ENCODE peak calls at places on chromosome 4, in eight cellular contexts. O is cardiac muscle cell, Y is suprapubic skin, P is PC-3, D is transverse colon, F is stomach, M is spleen, B is upper lobe of left lung. G is an unnamed sample.

GRCh38 chr4:1991087-1991486 is 17.7 kb downstream of the NELFA start:
- DNase-seq in O (no peak), Y (peak; percentile 38), P (no peak), D (no peak), F (no peak), M (peak; percentile 15), B (no peak), G (no peak)

GRCh38 chr4:113013746-113014145 is 35.7 kb upstream of the ANK2 start:
- DNase-seq in O (peak; percentile 8), Y (no peak), P (no peak), D (no peak), F (no peak), M (no peak), B (no peak), G (no peak)

GRCh38 chr4:157045507-157046127 is 30.3 kb upstream of the GLRB start:
- DNase-seq in O (peak; percentile 83), Y (no peak), P (peak; percentile 67), D (peak; percentile 9), F (no peak), M (no peak), B (no peak), G (no peak)

GRCh38 chr4:86184216-86184915 is 175.5 kb downstream of the MAPK10 start:
- DNase-seq in O (no peak), Y (no peak), P (no peak), D (no peak), F (no peak), M (no peak), B (no peak), G (no peak)

GRCh38 chr4:120691536-120691935 is 231.0 kb downstream of the PRDM5 start:
- DNase-seq in O (peak; percentile 60), Y (no peak), P (no peak), D (no peak), F (no peak), M (no peak), B (no peak), G (no peak)

GRCh38 chr4:26484032-26484515 is 6.2 kb downstream of the CCKAR start:
- DNase-seq in O (peak; percentile 30), Y (no peak), P (no peak), D (no peak), F (no peak), M (no peak), B (no peak), G (no peak)

GRCh38 chr4:130632731-130633604 is 1537.0 kb downstream of the C4orf33 start:
- DNase-seq in O (no peak), Y (no peak), P (no peak), D (no peak), F (no peak), M (no peak), B (no peak), G (no peak)

GRCh38 chr4:139219450-139220055 is 42.5 kb upstream of the ELF2 start:
- DNase-seq in O (no peak), Y (no peak), P (no peak), D (no peak), F (no peak), M (no peak), B (no peak), G (no peak)

GRCh38 chr4:30722916-30723270 is 2.7 kb downstream of the PCDH7 start:
- DNase-seq in O (no peak), Y (no peak), P (no peak), D (no peak), F (no peak), M (peak; percentile 66), B (peak; percentile 46), G (no peak)

GRCh38 chr4:55269970-55270369 is 76.1 kb upstream of the SRD5A3 start:
- DNase-seq in O (no peak), Y (no peak), P (no peak), D (no peak), F (no peak), M (peak; percentile 64), B (no peak), G (no peak)

GRCh38 chr4:18111100-18111499 is 89.5 kb upstream of the LCORL start:
- DNase-seq in O (no peak), Y (no peak), P (no peak), D (no peak), F (no peak), M (no peak), B (no peak), G (no peak)

GRCh38 chr4:75671802-75672421 is 1.3 kb downstream of the G3BP2 start:
- DNase-seq in O (peak; percentile 7), Y (no peak), P (no peak), D (no peak), F (no peak), M (no peak), B (no peak), G (no peak)

GRCh38 chr4:156718226-156718625 is 253.4 kb downstream of the PDGFC start:
- DNase-seq in O (peak; percentile 11), Y (no peak), P (no peak), D (no peak), F (no peak), M (no peak), B (no peak), G (no peak)

DNA sequence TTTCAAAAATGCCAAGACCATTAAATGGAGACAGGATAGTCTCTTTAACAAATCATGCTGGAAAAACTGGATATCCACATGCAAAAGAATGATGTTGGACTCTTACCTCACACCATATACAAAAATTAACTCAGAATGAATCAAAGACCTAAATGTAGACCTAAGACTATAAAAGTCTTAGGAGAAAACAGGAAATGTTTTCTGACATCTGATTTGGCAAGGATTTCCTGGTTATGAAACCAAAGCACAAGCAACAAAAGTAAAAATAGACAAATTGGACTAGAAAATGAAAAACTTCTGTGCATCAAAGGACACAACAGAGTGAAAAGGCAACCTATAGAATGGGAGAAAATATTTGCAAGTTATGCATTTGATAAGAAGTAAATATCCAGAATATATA is 37.6 kb downstream of the ARFIP1 start:
- DNase-seq in O (peak; percentile 47), Y (no peak), P (no peak), D (no peak), F (no peak), M (no peak), B (no peak), G (no peak)
- H3K9me3 ChIP-seq in O (no peaks in the 10 kb centered on the region), Y (no peaks in the 10 kb centered on the region), P (no peaks in the 10 kb centered on the region), D (peaks cover 7% of the 10 kb centered on the region), F (peaks cover 13% of the 10 kb centered on the region), M (peaks cover 30% of the 10 kb centered on the region), B (no peaks in the 10 kb centered on the region), G (no peaks in the 10 kb centered on the region)

DNA sequence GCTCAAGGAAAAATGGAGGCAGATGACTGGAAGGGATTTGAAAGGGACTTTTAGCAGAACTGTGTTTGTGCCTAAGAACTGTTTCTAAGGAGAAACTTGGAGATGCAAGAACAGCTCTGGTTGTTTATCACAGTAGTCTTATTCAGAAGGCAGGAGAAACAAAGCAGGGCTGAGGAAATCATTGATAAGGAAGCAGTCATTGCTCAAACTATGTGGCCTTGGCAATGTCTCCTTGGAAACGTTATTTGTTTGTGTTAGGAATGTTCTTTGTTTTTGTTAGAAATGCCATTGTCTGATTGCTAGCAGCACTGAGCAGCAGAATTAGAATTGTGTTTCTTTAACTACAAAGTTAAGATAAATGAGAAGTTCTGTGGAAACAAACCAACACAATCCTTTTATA is 1191.2 kb upstream of the IGFBP7 start:
- DNase-seq in O (peak; percentile 27), Y (no peak), P (no peak), D (no peak), F (no peak), M (no peak), B (no peak), G (no peak)
- H3K9me3 ChIP-seq in O (no peaks in the 10 kb centered on the region), Y (no peaks in the 10 kb centered on the region), P (no peaks in the 10 kb centered on the region), D (no peaks in the 10 kb centered on the region), F (peaks cover 7% of the 10 kb centered on the region), M (no peaks in the 10 kb centered on the region), B (no peaks in the 10 kb centered on the region), G (no peaks in the 10 kb centered on the region)

DNA sequence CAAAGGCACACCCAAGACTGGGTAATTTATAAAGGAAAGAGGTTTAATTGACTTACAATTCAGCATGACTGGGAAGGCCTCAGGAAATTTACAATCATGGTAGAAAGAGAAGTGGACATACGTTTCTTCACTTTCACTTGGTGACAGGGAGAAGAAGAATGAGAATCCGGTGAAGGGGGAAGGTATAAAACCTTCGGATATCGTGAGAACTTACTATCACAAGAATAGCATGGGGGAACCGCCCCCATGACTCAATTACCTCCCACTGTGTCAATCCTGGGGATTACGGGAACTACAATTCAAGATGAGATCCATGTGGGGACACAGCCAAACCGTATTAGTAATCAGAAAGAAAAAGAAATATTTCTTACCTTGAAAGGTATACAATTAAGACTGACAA is 782.9 kb upstream of the HS3ST1 start:
- DNase-seq in O (no peak), Y (no peak), P (no peak), D (no peak), F (no peak), M (no peak), B (no peak), G (no peak)
- H3K9me3 ChIP-seq in O (no peaks in the 10 kb centered on the region), Y (no peaks in the 10 kb centered on the region), P (no peaks in the 10 kb centered on the region), D (no peaks in the 10 kb centered on the region), F (no peaks in the 10 kb centered on the region), M (no peaks in the 10 kb centered on the region), B (no peaks in the 10 kb centered on the region), G (no peaks in the 10 kb centered on the region)

GRCh38 chr4:45078201-45078600 is 351.8 kb upstream of the GNPDA2 start:
- DNase-seq in O (peak; percentile 50), Y (no peak), P (peak; percentile 37), D (no peak), F (no peak), M (no peak), B (no peak), G (no peak)
- H3K9me3 ChIP-seq in O (no peaks in the 10 kb centered on the region), Y (peaks cover 7% of the 10 kb centered on the region), P (no peaks in the 10 kb centered on the region), D (no peaks in the 10 kb centered on the region), F (no peaks in the 10 kb centered on the region), M (peaks cover 10% of the 10 kb centered on the region), B (no peaks in the 10 kb centered on the region), G (no peaks in the 10 kb centered on the region)

GRCh38 chr4:8741513-8742226 is 130.0 kb downstream of the HMX1 start:
- DNase-seq in O (no peak), Y (peak; percentile 59), P (no peak), D (no peak), F (peak; percentile 18), M (peak; percentile 45), B (peak; percentile 28), G (no peak)
- H3K9me3 ChIP-seq in O (no peaks in the 10 kb centered on the region), Y (no peaks in the 10 kb centered on the region), P (no peaks in the 10 kb centered on the region), D (no peaks in the 10 kb centered on the region), F (no peaks in the 10 kb centered on the region), M (no peaks in the 10 kb centered on the region), B (no peaks in the 10 kb centered on the region), G (no peaks in the 10 kb centered on the region)

G was measured in T-helper 17 cell.